ENCODE peak calls at places on chromosome 14, in eight cellular contexts. V, K, F, O, N, U, Y and T are unnamed samples.
A peak's percentile ranks its signal among the peaks of the same experiment; 100 is the strongest.

GRCh38 chr14:31442284-31442683 is 15.0 kb downstream of the DTD2 start:
- DNase-seq in V (no peak), K (no peak), F (no peak), O (no peak), N (no peak), U (no peak), Y (no peak), T (no peak)

GRCh38 chr14:55127491-55127951 is 1.5 kb upstream of the LGALS3 start:
- DNase-seq in V (no peak), K (no peak), F (no peak), O (no peak), N (no peak), U (no peak), Y (peak; percentile 59), T (no peak)

GRCh38 chr14:99322731-99323599 is 51.0 kb upstream of the BCL11B start:
- DNase-seq in V (no peak), K (no peak), F (no peak), O (no peak), N (no peak), U (no peak), Y (no peak), T (no peak)

GRCh38 chr14:23876160-23876750 is 77.3 kb upstream of the DHRS4 start:
- DNase-seq in V (no peak), K (no peak), F (no peak), O (no peak), N (no peak), U (no peak), Y (no peak), T (no peak)

GRCh38 chr14:32430326-32430725 is 101.2 kb downstream of the AKAP6 start:
- DNase-seq in V (no peak), K (peak; percentile 77), F (no peak), O (no peak), N (no peak), U (no peak), Y (no peak), T (peak; percentile 61)

GRCh38 chr14:68408680-68409079 is 384.2 kb downstream of the ZFP36L1 start:
- DNase-seq in V (no peak), K (peak; percentile 32), F (no peak), O (no peak), N (no peak), U (no peak), Y (no peak), T (no peak)

GRCh38 chr14:80638620-80639215 is 302.8 kb downstream of the CEP128 start:
- DNase-seq in V (no peak), K (peak; percentile 77), F (no peak), O (no peak), N (no peak), U (no peak), Y (no peak), T (no peak)

GRCh38 chr14:61860294-61860918 is 98.2 kb downstream of the SNAPC1 start:
- DNase-seq in V (peak; percentile 72), K (peak; percentile 69), F (peak; percentile 64), O (no peak), N (peak; percentile 68), U (no peak), Y (peak; percentile 97), T (peak; percentile 66)

GRCh38 chr14:68879321-68879781 is 86.5 kb upstream of the ZFP36L1 start:
- DNase-seq in V (no peak), K (no peak), F (no peak), O (no peak), N (no peak), U (no peak), Y (no peak), T (no peak)

GRCh38 chr14:24535737-24536136 is 27.7 kb upstream of the CMA1 start:
- DNase-seq in V (no peak), K (peak; percentile 16), F (no peak), O (no peak), N (no peak), U (no peak), Y (no peak), T (no peak)

GRCh38 chr14:39185256-39186049 is 10.4 kb downstream of the PNN start:
- DNase-seq in V (no peak), K (no peak), F (no peak), O (no peak), N (no peak), U (no peak), Y (peak; percentile 60), T (no peak)

GRCh38 chr14:34275038-34275437 is 187.0 kb downstream of the SPTSSA start:
- DNase-seq in V (no peak), K (no peak), F (no peak), O (no peak), N (no peak), U (no peak), Y (no peak), T (no peak)

GRCh38 chr14:92704036-92704804 is 44.2 kb downstream of the LGMN start:
- DNase-seq in V (no peak), K (no peak), F (no peak), O (no peak), N (no peak), U (peak; percentile 75), Y (peak; percentile 66), T (no peak)

GRCh38 chr14:83433618-83434017 is 1900.0 kb upstream of the SEL1L start:
- DNase-seq in V (no peak), K (no peak), F (no peak), O (no peak), N (no peak), U (no peak), Y (no peak), T (no peak)

GRCh38 chr14:38145142-38145541 is 62.6 kb upstream of the SSTR1 start:
- DNase-seq in V (no peak), K (peak; percentile 55), F (no peak), O (no peak), N (no peak), U (no peak), Y (no peak), T (no peak)

GRCh38 chr14:89719371-89720075 is 235.0 kb downstream of the EFCAB11 start:
- DNase-seq in V (no peak), K (no peak), F (no peak), O (no peak), N (no peak), U (no peak), Y (no peak), T (peak; percentile 9)

GRCh38 chr14:23405096-23405495 is 3.0 kb downstream of the MYH6 start:
- DNase-seq in V (no peak), K (no peak), F (no peak), O (no peak), N (no peak), U (no peak), Y (no peak), T (no peak)

GRCh38 chr14:94093418-94093817 is 12.3 kb downstream of the IFI27L1 start:
- DNase-seq in V (no peak), K (no peak), F (no peak), O (no peak), N (no peak), U (no peak), Y (no peak), T (no peak)

GRCh38 chr14:29706700-29707099 is 220.9 kb downstream of the PRKD1 start:
- DNase-seq in V (no peak), K (peak; percentile 1), F (no peak), O (no peak), N (no peak), U (no peak), Y (no peak), T (no peak)

GRCh38 chr14:76647699-76648298 is 113.5 kb upstream of the VASH1 start:
- DNase-seq in V (no peak), K (peak; percentile 69), F (peak; percentile 73), O (no peak), N (peak; percentile 32), U (no peak), Y (peak; percentile 87), T (peak; percentile 37)

GRCh38 chr14:92472860-92473259 is 40.7 kb upstream of the RIN3 start:
- DNase-seq in V (no peak), K (peak; percentile 70), F (no peak), O (no peak), N (no peak), U (no peak), Y (no peak), T (no peak)

GRCh38 chr14:93903342-93904184 is 23.6 kb upstream of the FAM181A start:
- DNase-seq in V (no peak), K (peak; percentile 7), F (peak; percentile 44), O (no peak), N (peak; percentile 46), U (no peak), Y (peak; percentile 74), T (no peak)

GRCh38 chr14:61385002-61385685 is 63.8 kb downstream of the PRKCH start:
- DNase-seq in V (no peak), K (no peak), F (no peak), O (no peak), N (no peak), U (no peak), Y (no peak), T (no peak)

GRCh38 chr14:101947577-101947903 is 16.8 kb upstream of the DYNC1H1 start:
- DNase-seq in V (no peak), K (no peak), F (no peak), O (no peak), N (no peak), U (no peak), Y (no peak), T (no peak)

GRCh38 chr14:104721704-104722431 is 2.2 kb upstream of the ADSS1 start:
- DNase-seq in V (no peak), K (no peak), F (no peak), O (no peak), N (no peak), U (no peak), Y (no peak), T (peak; percentile 60)

GRCh38 chr14:69077841-69078240 is 75.1 kb downstream of the DCAF5 start:
- DNase-seq in V (no peak), K (peak; percentile 90), F (no peak), O (no peak), N (no peak), U (no peak), Y (no peak), T (no peak)

GRCh38 chr14:77616133-77616453 is 344 bp downstream of the SPTLC2 start:
- DNase-seq in V (no peak), K (no peak), F (no peak), O (no peak), N (no peak), U (no peak), Y (no peak), T (peak; percentile 13)

GRCh38 chr14:79608426-79608825 is 602.9 kb downstream of the DIO2 start:
- DNase-seq in V (no peak), K (peak; percentile 18), F (no peak), O (no peak), N (no peak), U (no peak), Y (no peak), T (no peak)

GRCh38 chr14:90056821-90057220 is 5.0 kb upstream of the KCNK13 start:
- DNase-seq in V (no peak), K (no peak), F (no peak), O (no peak), N (no peak), U (no peak), Y (no peak), T (no peak)

GRCh38 chr14:95515523-95516517 is 630 bp downstream of the SYNE3 start:
- DNase-seq in V (peak; percentile 79), K (peak; percentile 26), F (peak; percentile 69), O (peak; percentile 45), N (peak; percentile 61), U (peak; percentile 45), Y (peak; percentile 88), T (peak; percentile 83)

GRCh38 chr14:75459099-75459741 is 31.4 kb downstream of the JDP2 start:
- DNase-seq in V (no peak), K (no peak), F (no peak), O (no peak), N (no peak), U (peak; percentile 81), Y (no peak), T (no peak)

GRCh38 chr14:105021656-105022275 is 883 bp upstream of the CDCA4 start:
- DNase-seq in V (peak; percentile 37), K (peak; percentile 54), F (no peak), O (no peak), N (peak; percentile 39), U (peak; percentile 32), Y (peak; percentile 88), T (peak; percentile 52)